ENCODE peak calls at places on chromosomes 12 and 14, in four cellular contexts. N is CD4-positive, alpha-beta T cell; G is KG1; U is lower lobe of right lung. S is an unnamed sample.

GRCh38 chr12:1638167-1638566 is 9.1 kb downstream of the WNT5B start:
- DNase-seq in N (no peak), G (no peak), U (no peak), S (no peak)

GRCh38 chr14:65330416-65330815 is 82.1 kb upstream of the FUT8 start:
- DNase-seq in N (no peak), G (no peak), U (no peak), S (no peak)

GRCh38 chr14:65002586-65003210 is 16.0 kb downstream of the FNTB start:
- DNase-seq in N (no peak), G (no peak), U (no peak), S (no peak)

GRCh38 chr14:104642540-104642868 is 37.9 kb upstream of the TMEM179 start:
- DNase-seq in N (no peak), G (no peak), U (no peak), S (no peak)

GRCh38 chr14:86124328-86124727 is 594.4 kb downstream of the FLRT2 start:
- DNase-seq in N (no peak), G (no peak), U (no peak), S (no peak)

GRCh38 chr12:40002178-40003169 is 103.4 kb downstream of the SLC2A13 start:
- DNase-seq in N (no peak), G (no peak), U (no peak), S (no peak)

GRCh38 chr14:56294125-56294524 is 175.9 kb downstream of the PELI2 start:
- DNase-seq in N (no peak), G (no peak), U (no peak), S (no peak)

GRCh38 chr14:63276492-63277342 is 42.0 kb downstream of the GPHB5 start:
- DNase-seq in N (no peak), G (no peak), U (no peak), S (peak)

GRCh38 chr14:102499401-102500189 is 10.0 kb downstream of the ANKRD9 start:
- DNase-seq in N (no peak), G (no peak), U (no peak), S (no peak)

GRCh38 chr14:21860172-21860571 is 186.6 kb upstream of the OR4E1 start:
- DNase-seq in N (peak), G (no peak), U (no peak), S (peak)

GRCh38 chr14:43476822-43477221 is 1030.3 kb downstream of the FSCB start:
- DNase-seq in N (no peak), G (no peak), U (no peak), S (no peak)

GRCh38 chr12:29517265-29517664 is 19.8 kb upstream of the OVCH1 start:
- DNase-seq in N (no peak), G (no peak), U (no peak), S (no peak)

GRCh38 chr14:65069874-65070709 is 32.2 kb downstream of the MAX start:
- DNase-seq in N (no peak), G (no peak), U (peak), S (no peak)

GRCh38 chr12:131095826-131096680 is 142.3 kb downstream of the ADGRD1 start:
- DNase-seq in N (no peak), G (no peak), U (peak), S (no peak)

GRCh38 chr12:76690916-76691700 is 72.8 kb upstream of the ZDHHC17 start:
- DNase-seq in N (no peak), G (no peak), U (no peak), S (no peak)

GRCh38 chr12:8823565-8824300 is 1.3 kb downstream of the A2ML1 start:
- DNase-seq in N (no peak), G (no peak), U (no peak), S (no peak)

GRCh38 chr12:100427078-100427477 is 46.6 kb upstream of the NR1H4 start:
- DNase-seq in N (no peak), G (no peak), U (no peak), S (no peak)

GRCh38 chr12:50166776-50167025 is 468 bp downstream of the CERS5 start:
- DNase-seq in N (no peak), G (no peak), U (peak), S (no peak)

GRCh38 chr14:81669308-81669707 is 135.7 kb upstream of the SEL1L start:
- DNase-seq in N (no peak), G (no peak), U (no peak), S (no peak)

GRCh38 chr12:64796205-64796845 is 28.1 kb upstream of the TBC1D30 start:
- DNase-seq in N (peak), G (peak), U (no peak), S (peak)

GRCh38 chr12:82176016-82176415 is 182.2 kb downstream of the CCDC59 start:
- DNase-seq in N (no peak), G (no peak), U (no peak), S (no peak)

GRCh38 chr12:30457621-30458289 is 237.9 kb downstream of the IPO8 start:
- DNase-seq in N (no peak), G (no peak), U (no peak), S (peak)

GRCh38 chr12:92432724-92433281 is 270.0 kb upstream of the PLEKHG7 start:
- DNase-seq in N (no peak), G (no peak), U (no peak), S (no peak)

GRCh38 chr14:75607842-75608640 is 29.6 kb downstream of the FLVCR2 start:
- DNase-seq in N (no peak), G (no peak), U (no peak), S (no peak)

GRCh38 chr12:13220848-13221247 is 24.3 kb downstream of the EMP1 start:
- DNase-seq in N (no peak), G (no peak), U (no peak), S (no peak)

GRCh38 chr12:103829092-103829491 is 11.9 kb downstream of the NT5DC3 start:
- DNase-seq in N (no peak), G (no peak), U (no peak), S (no peak)